ENCODE peak calls at places on chromosomes 13 and 19, in eight cellular contexts. V is neural progenitor cell, G is ovary, X is left ventricle myocardium inferior, T is right lobe of liver, I is thoracic aorta, W is choroid plexus epithelial cell, O is cardiac fibroblast. R is an unnamed sample.

GRCh38 chr13:72255908-72256307 is 388.9 kb upstream of the DACH1 start:
- DNase-seq in V (peak), G (no peak), X (no peak), T (no peak), I (no peak), W (peak), O (peak), R (no peak)

GRCh38 chr13:99605417-99606321 is 104.4 kb downstream of the TM9SF2 start:
- DNase-seq in V (peak), G (peak), X (peak), T (peak), I (no peak), W (no peak), O (peak), R (no peak)

GRCh38 chr19:45125975-45126493 is 33.1 kb downstream of the PPP1R37 start:
- DNase-seq in V (peak), G (peak), X (peak), T (peak), I (no peak), W (peak), O (peak), R (no peak)

GRCh38 chr19:2426661-2427322 is 594 bp downstream of the TIMM13 start:
- DNase-seq in V (peak), G (peak), X (peak), T (peak), I (no peak), W (peak), O (peak), R (no peak)

GRCh38 chr19:17686592-17687042 is 1.5 kb downstream of the UNC13A start:
- DNase-seq in V (peak), G (no peak), X (peak), T (peak), I (no peak), W (peak), O (peak), R (no peak)

GRCh38 chr13:51861728-51862300 is at the start of gene CCDC70:
- DNase-seq in V (no peak), G (no peak), X (no peak), T (no peak), I (no peak), W (peak), O (no peak), R (no peak)

GRCh38 chr19:51097796-51098195 is 10.4 kb downstream of the CTU1 start:
- DNase-seq in V (no peak), G (no peak), X (no peak), T (no peak), I (no peak), W (no peak), O (no peak), R (no peak)

GRCh38 chr13:113138792-113139551 is 16.4 kb downstream of the F10 start:
- DNase-seq in V (no peak), G (peak), X (no peak), T (no peak), I (no peak), W (peak), O (no peak), R (peak)

GRCh38 chr13:29104461-29104860 is 284.3 kb downstream of the MTUS2 start:
- DNase-seq in V (no peak), G (no peak), X (no peak), T (no peak), I (no peak), W (no peak), O (no peak), R (no peak)

GRCh38 chr13:29103036-29103800 is 283.1 kb downstream of the MTUS2 start:
- DNase-seq in V (no peak), G (no peak), X (no peak), T (no peak), I (no peak), W (no peak), O (no peak), R (no peak)

GRCh38 chr13:29100739-29101138 is 280.6 kb downstream of the MTUS2 start:
- DNase-seq in V (no peak), G (no peak), X (no peak), T (no peak), I (no peak), W (no peak), O (no peak), R (no peak)

GRCh38 chr13:29099781-29100406 is 279.8 kb downstream of the MTUS2 start:
- DNase-seq in V (no peak), G (no peak), X (no peak), T (no peak), I (no peak), W (no peak), O (no peak), R (no peak)

DNA sequence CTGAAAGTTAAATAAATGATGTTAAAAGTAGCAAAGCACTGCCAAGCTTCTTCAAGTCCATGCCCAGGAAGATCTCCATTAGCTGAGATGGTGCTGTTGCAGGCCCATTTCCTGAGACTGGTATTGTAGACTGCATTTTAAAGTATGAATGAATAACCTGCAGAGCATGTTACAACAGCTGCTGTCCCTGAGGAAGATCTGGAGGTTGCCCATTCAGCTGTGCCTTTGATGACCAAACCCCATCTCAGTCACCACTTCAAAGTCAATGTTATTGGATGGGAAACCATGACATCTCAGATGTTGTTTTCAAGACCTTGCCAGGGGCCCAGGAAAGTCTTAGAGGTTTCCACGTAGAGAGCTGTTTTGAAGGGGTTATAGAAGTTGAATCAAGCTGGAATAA is 281.3 kb downstream of the MTUS2 start:
- DNase-seq in V (no peak), G (no peak), X (no peak), T (no peak), I (no peak), W (no peak), O (no peak), R (no peak)
- H3K4me3 ChIP-seq in V (no peak), G (no peak), X (no peak), T (no peak), I (no peak), W (no peak), O (no peak), R (no peak)

GRCh38 chr19:7994114-7994513 is 11.3 kb downstream of the ELAVL1 start:
- DNase-seq in V (no peak), G (no peak), X (no peak), T (no peak), I (no peak), W (no peak), O (no peak), R (no peak)
- TF ChIP-seq CTCF in V (no peak), G (no peak), X (no peak), T (no peak), I (no peak), W (no peak), O (no peak), R (no peak)

GRCh38 chr13:110306960-110307696 is at the start of the genes COL4A1 and COL4A2:
- DNase-seq in V (peak), G (peak), X (peak), T (peak), I (no peak), W (peak), O (peak), R (peak)

GRCh38 chr13:110305949-110306339 is 1.0 kb downstream of the COL4A1 start:
- DNase-seq in V (no peak), G (no peak), X (no peak), T (no peak), I (no peak), W (no peak), O (peak), R (peak)

GRCh38 chr13:110307697-110308376 is 753 bp downstream of the COL4A2 start:
- DNase-seq in V (peak), G (peak), X (no peak), T (no peak), I (no peak), W (peak), O (peak), R (peak)

GRCh38 chr13:110305544-110305943 is 1.4 kb downstream of the COL4A1 start:
- DNase-seq in V (no peak), G (no peak), X (no peak), T (no peak), I (no peak), W (no peak), O (peak), R (no peak)

GRCh38 chr13:110306340-110306959 is 507 bp downstream of the COL4A1 start:
- DNase-seq in V (peak), G (peak), X (no peak), T (no peak), I (no peak), W (peak), O (peak), R (peak)
- H3K4me3 ChIP-seq in V (peak), G (peak), X (peak), T (peak), I (peak), W (peak), O (peak), R (peak)

GRCh38 chr13:39820606-39821005 is 165.1 kb downstream of the COG6 start:
- DNase-seq in V (peak), G (no peak), X (no peak), T (no peak), I (no peak), W (no peak), O (no peak), R (no peak)
- TF ChIP-seq CTCF in V (peak), G (no peak), X (no peak), T (no peak), I (no peak), W (no peak), O (no peak), R (no peak)

DNA sequence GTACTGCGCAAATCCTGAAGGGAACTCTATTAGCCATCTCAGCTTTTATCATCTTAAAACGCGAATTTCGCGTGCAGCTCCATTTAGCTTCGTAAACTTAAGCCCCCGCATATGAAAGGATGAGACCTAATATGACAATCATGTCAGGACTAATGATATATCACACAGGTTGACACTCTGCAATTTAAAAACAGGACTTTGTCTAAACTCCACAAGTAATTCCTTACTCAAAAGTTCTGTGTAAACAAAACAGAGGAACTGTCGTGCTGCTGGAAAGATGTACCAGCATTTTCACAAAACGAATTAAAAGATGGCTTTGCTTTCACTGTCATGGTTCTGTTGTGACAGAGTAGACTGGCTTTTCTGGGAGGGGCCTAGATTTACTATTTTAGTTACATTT is 747 bp downstream of the LACC1 start:
- DNase-seq in V (no peak), G (no peak), X (no peak), T (no peak), I (no peak), W (no peak), O (no peak), R (no peak)
- H3K4me3 ChIP-seq in V (peak), G (peak), X (peak), T (peak), I (peak), W (peak), O (no peak), R (peak)

GRCh38 chr13:36516225-36516624 is 83.9 kb downstream of the CCNA1 start:
- DNase-seq in V (no peak), G (no peak), X (no peak), T (no peak), I (no peak), W (no peak), O (no peak), R (no peak)
- TF ChIP-seq CTCF in V (no peak), G (no peak), X (no peak), T (no peak), I (no peak), W (no peak), O (no peak), R (no peak)

GRCh38 chr13:105929486-105929885 is 606.0 kb downstream of the EFNB2 start:
- DNase-seq in V (no peak), G (no peak), X (no peak), T (no peak), I (no peak), W (no peak), O (no peak), R (no peak)
- H3K4me3 ChIP-seq in V (no peak), G (no peak), X (no peak), T (no peak), I (no peak), W (no peak), O (no peak), R (no peak)

GRCh38 chr19:15105044-15105443 is 2.2 kb upstream of the SYDE1 start:
- DNase-seq in V (no peak), G (no peak), X (no peak), T (no peak), I (no peak), W (no peak), O (no peak), R (no peak)
- TF ChIP-seq CTCF in V (no peak), G (no peak), X (no peak), T (no peak), I (no peak), W (no peak), O (no peak), R (no peak)